ENCODE peak calls at places on chromosomes 7 and 10, in nine cellular contexts. V, C, X, P, O, W, K, Y and Q are unnamed samples.
A peak's percentile ranks its signal among the peaks of the same experiment; 100 is the strongest.

GRCh38 chr10:124020871-124021823 is 72.3 kb downstream of the CHST15 start:
- DNase-seq in W (no peak), P (peak; percentile 73), Y (no peak), C (peak; percentile 56), O (peak; percentile 54), X (no peak), V (no peak), K (no peak), Q (no peak)

GRCh38 chr7:149781921-149782320 is 8.5 kb upstream of the ZNF467 start:
- DNase-seq in X (no peak), K (no peak), V (no peak), C (no peak), P (no peak), W (no peak), O (no peak), Y (no peak), Q (no peak)

GRCh38 chr7:12056381-12056780 is 154.7 kb upstream of the TMEM106B start:
- DNase-seq in P (no peak), V (no peak), W (no peak), O (no peak), K (no peak), Y (no peak), C (no peak), X (no peak), Q (no peak)

GRCh38 chr10:9992656-9993055 is 1025.0 kb upstream of the CELF2 start:
- DNase-seq in K (no peak), V (no peak), X (no peak), Y (no peak), C (peak; percentile 56), W (no peak), P (peak; percentile 9), O (no peak), Q (no peak)

GRCh38 chr7:19519443-19519977 is 189.3 kb downstream of the POLR1F start:
- DNase-seq in X (no peak), Y (no peak), C (no peak), V (no peak), W (no peak), O (no peak), K (no peak), P (no peak), Q (no peak)

GRCh38 chr10:5466451-5466996 is 32.8 kb downstream of the CALML5 start:
- DNase-seq in X (no peak), P (peak; percentile 72), W (no peak), Y (no peak), V (peak; percentile 87), O (peak; percentile 80), C (peak; percentile 90), K (peak; percentile 88), Q (peak; percentile 79)

GRCh38 chr10:26199841-26200240 is 16.7 kb upstream of the GAD2 start:
- DNase-seq in V (no peak), X (no peak), W (no peak), C (peak; percentile 47), Y (no peak), O (no peak), K (no peak), P (no peak), Q (no peak)

GRCh38 chr7:151062399-151063211 is 3.2 kb downstream of the SLC4A2 start:
- DNase-seq in V (peak; percentile 91), W (no peak), C (peak; percentile 98), P (peak; percentile 95), K (peak; percentile 80), X (peak; percentile 81), O (no peak), Y (peak; percentile 81), Q (no peak)

GRCh38 chr10:60733826-60734225 is 44.5 kb upstream of the CDK1 start:
- DNase-seq in K (no peak), W (no peak), V (no peak), X (peak; percentile 23), Y (no peak), C (no peak), O (no peak), P (no peak), Q (no peak)

GRCh38 chr10:89645742-89646172 is 715 bp upstream of the PANK1 start:
- DNase-seq in V (no peak), X (no peak), P (no peak), W (no peak), C (peak; percentile 30), K (no peak), Y (no peak), O (no peak), Q (no peak)

GRCh38 chr7:25893436-25893835 is 258.6 kb upstream of the NFE2L3 start:
- DNase-seq in K (no peak), O (no peak), W (no peak), X (no peak), V (no peak), C (no peak), Y (no peak), P (no peak), Q (no peak)

GRCh38 chr10:110979611-110980010 is 60.2 kb downstream of the SHOC2 start:
- DNase-seq in Y (no peak), O (no peak), K (no peak), C (no peak), V (no peak), P (no peak), X (no peak), W (no peak), Q (no peak)

GRCh38 chr10:69629897-69630650 is at the start of gene FAM241B:
- DNase-seq in C (peak; percentile 87), V (peak; percentile 80), K (peak; percentile 80), W (no peak), O (peak; percentile 71), Y (peak; percentile 45), X (peak; percentile 97), P (no peak), Q (no peak)

GRCh38 chr10:18479502-18479901 is 171.9 kb downstream of the NSUN6 start:
- DNase-seq in K (no peak), W (no peak), O (no peak), P (no peak), Y (no peak), C (no peak), X (no peak), V (no peak), Q (no peak)
- H3K27me3 ChIP-seq in K (no peaks in the 10 kb centered on the region), W (no peaks in the 10 kb centered on the region), O (no peaks in the 10 kb centered on the region), P (no peaks in the 10 kb centered on the region), Y (no peaks in the 10 kb centered on the region), C (no peaks in the 10 kb centered on the region), X (no peaks in the 10 kb centered on the region), V (no peaks in the 10 kb centered on the region), Q (no peaks in the 10 kb centered on the region)

DNA sequence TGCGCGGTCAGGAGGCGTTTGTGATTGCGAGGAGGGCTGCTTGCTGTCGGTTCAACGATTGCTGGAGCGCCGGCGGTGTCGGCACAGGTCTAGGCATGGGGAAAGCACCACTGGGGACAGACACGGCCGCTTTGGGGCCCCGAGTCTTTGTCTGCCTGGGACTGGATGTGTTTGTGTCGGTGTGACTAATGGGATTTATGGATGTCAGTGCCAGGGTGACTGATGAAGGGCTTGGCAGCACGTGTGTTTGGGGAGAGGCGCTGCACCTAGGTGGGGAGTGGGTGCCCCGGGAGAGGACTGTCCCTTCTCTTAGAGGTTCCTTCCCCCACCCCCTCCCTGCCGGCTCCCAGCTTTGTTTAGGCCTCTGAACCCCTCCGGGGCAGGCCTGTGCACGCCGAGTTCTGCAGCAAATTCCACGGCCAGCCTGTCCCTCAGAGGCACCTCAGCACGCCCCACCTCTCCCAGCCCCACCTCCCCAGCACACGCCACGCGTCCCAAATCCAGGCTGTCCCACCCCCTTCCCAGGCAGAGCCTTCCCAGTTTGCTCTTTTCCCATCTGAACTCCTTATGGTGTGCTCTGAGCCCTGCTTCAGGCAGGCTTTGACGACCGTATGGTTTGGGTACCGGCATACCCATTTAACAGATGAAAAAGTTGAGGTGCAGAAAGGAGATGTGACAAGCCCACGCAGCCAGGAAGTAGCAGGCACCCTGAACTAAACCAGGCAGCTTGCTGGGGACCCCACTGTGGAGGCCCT is 6.4 kb upstream of the TNRC18 start:
- DNase-seq in P (no peak), C (peak; percentile 63), Y (no peak), K (peak; percentile 84), O (peak; percentile 87), W (no peak), V (peak; percentile 53), X (no peak), Q (no peak)
- TF ChIP-seq POLR2AphosphoS5 in P (no peak), C (no peak), Y (peak; percentile 72), K (no peak), O (peak; percentile 73), W (no peak), V (no peak), X (no peak), Q (no peak)

GRCh38 chr7:27236053-27236410 is 6.6 kb upstream of the EVX1 start:
- DNase-seq in V (no peak), Y (no peak), C (peak; percentile 50), W (no peak), O (no peak), X (no peak), P (no peak), K (no peak), Q (no peak)

GRCh38 chr7:27235387-27236052 is 7.1 kb upstream of the EVX1 start:
- DNase-seq in Y (peak; percentile 16), P (no peak), W (no peak), O (peak; percentile 77), K (peak; percentile 74), C (peak; percentile 87), X (peak; percentile 85), V (peak; percentile 50), Q (no peak)

GRCh38 chr7:27239780-27240731 is 2.5 kb upstream of the EVX1 start:
- DNase-seq in Y (no peak), X (no peak), C (no peak), V (no peak), W (no peak), P (no peak), K (no peak), O (no peak), Q (no peak)

GRCh38 chr7:27238979-27239779 is 3.4 kb upstream of the EVX1 start:
- DNase-seq in V (no peak), C (peak; percentile 56), Y (no peak), P (no peak), X (peak; percentile 79), K (no peak), O (no peak), W (no peak), Q (no peak)

GRCh38 chr7:27237735-27238334 is 4.8 kb upstream of the EVX1 start:
- DNase-seq in K (no peak), W (no peak), Y (no peak), V (no peak), P (no peak), O (no peak), C (no peak), X (no peak), Q (no peak)
- H3K27me3 ChIP-seq in K (peaks cover 45% of the 10 kb centered on the region), W (peaks cover 19% of the 10 kb centered on the region), Y (no peaks in the 10 kb centered on the region), V (peaks cover 15% of the 10 kb centered on the region), P (peaks cover 95% of the 10 kb centered on the region), O (no peaks in the 10 kb centered on the region), C (peaks cover 100% of the 10 kb centered on the region), X (peaks cover 95% of the 10 kb centered on the region), Q (peaks cover 88% of the 10 kb centered on the region)

GRCh38 chr7:73308665-73309214 is at the start of gene NSUN5:
- DNase-seq in C (peak; percentile 93), W (peak; percentile 56), X (peak; percentile 98), Y (peak; percentile 68), O (peak; percentile 43), K (peak; percentile 92), V (peak; percentile 91), P (peak; percentile 62), Q (peak; percentile 91)
- TF ChIP-seq POLR2AphosphoS5 in C (peak; percentile 91), W (peak; percentile 82), X (peak; percentile 95), Y (peak; percentile 91), O (peak; percentile 19), K (peak; percentile 80), V (peak; percentile 94), P (peak; percentile 75), Q (no peak)

DNA sequence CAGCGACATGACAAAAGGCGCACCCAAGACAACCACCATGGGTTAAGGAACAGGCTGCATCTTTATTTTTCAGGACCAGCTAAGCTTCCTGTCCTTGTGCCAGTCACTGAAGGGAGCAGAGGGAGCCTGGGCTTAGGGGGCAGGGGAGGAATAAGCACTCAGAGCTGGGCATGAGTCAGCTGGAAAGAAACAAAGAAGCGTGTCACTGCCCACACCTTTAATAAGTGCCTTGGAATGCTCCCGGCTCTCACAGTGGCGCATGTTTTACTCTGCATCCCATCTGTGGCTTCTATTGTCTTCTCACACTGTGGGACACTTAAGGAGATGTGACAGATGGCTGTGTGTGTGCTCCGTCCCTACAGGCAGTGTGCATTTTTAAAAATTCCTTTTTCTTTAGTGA is 71.7 kb downstream of the MTURN start:
- DNase-seq in V (no peak), W (no peak), C (peak; percentile 10), O (no peak), P (no peak), X (no peak), K (no peak), Y (peak; percentile 63), Q (no peak)
- H3K27me3 ChIP-seq in V (no peaks in the 10 kb centered on the region), W (no peaks in the 10 kb centered on the region), C (no peaks in the 10 kb centered on the region), O (no peaks in the 10 kb centered on the region), P (no peaks in the 10 kb centered on the region), X (no peaks in the 10 kb centered on the region), K (no peaks in the 10 kb centered on the region), Y (no peaks in the 10 kb centered on the region), Q (no peaks in the 10 kb centered on the region)